ENCODE peak calls at places on chromosome 5, in seven cellular contexts. I is endodermal cell, H is tibial nerve, Y is GM23338, E is lower lobe of right lung, V is lung, N is HCT116. F is an unnamed sample.

GRCh38 chr5:143244000-143244736 is 159.3 kb downstream of the NR3C1 start:
- DNase-seq in Y (no peak), V (peak; percentile 54), I (no peak), N (peak; percentile 82), E (no peak), H (peak; percentile 46), F (no peak)

GRCh38 chr5:24749701-24750100 is 104.9 kb upstream of the CDH10 start:
- DNase-seq in N (no peak), E (no peak), V (no peak), Y (no peak), H (no peak), I (no peak), F (no peak)

GRCh38 chr5:142143878-142144277 is 35.3 kb downstream of the NDFIP1 start:
- DNase-seq in V (no peak), N (peak; percentile 32), I (no peak), H (no peak), Y (peak; percentile 62), E (no peak), F (peak; percentile 42)

GRCh38 chr5:143739741-143740140 is 72.2 kb upstream of the HMHB1 start:
- DNase-seq in Y (no peak), I (no peak), V (no peak), H (no peak), E (no peak), N (no peak), F (no peak)

GRCh38 chr5:172453986-172454354 is 355 bp downstream of the SH3PXD2B start:
- DNase-seq in E (no peak), N (no peak), V (no peak), Y (peak; percentile 74), H (no peak), I (peak; percentile 84), F (no peak)

GRCh38 chr5:91998774-91999173 is 615.7 kb upstream of the ARRDC3 start:
- DNase-seq in V (no peak), E (no peak), Y (peak; percentile 18), N (no peak), H (no peak), I (no peak), F (no peak)

GRCh38 chr5:55234171-55234700 is 828 bp upstream of the CCNO start:
- DNase-seq in I (peak; percentile 71), H (no peak), Y (peak; percentile 56), E (no peak), V (no peak), N (peak; percentile 12), F (no peak)

GRCh38 chr5:6291961-6292360 is 86.4 kb downstream of the MED10 start:
- DNase-seq in N (peak; percentile 12), Y (peak; percentile 74), I (peak; percentile 72), E (no peak), H (no peak), V (no peak), F (peak; percentile 14)

GRCh38 chr5:125882061-125882460 is 541.1 kb upstream of the GRAMD2B start:
- DNase-seq in N (no peak), H (no peak), V (no peak), Y (no peak), I (no peak), E (no peak), F (no peak)

GRCh38 chr5:157520911-157521703 is 54.5 kb downstream of the ADAM19 start:
- DNase-seq in V (peak; percentile 45), I (peak; percentile 57), E (no peak), H (no peak), N (no peak), Y (peak; percentile 37), F (no peak)

GRCh38 chr5:139474815-139475791 is 4.3 kb downstream of the SMIM33 start:
- DNase-seq in I (no peak), Y (no peak), H (no peak), N (no peak), V (peak; percentile 53), E (no peak), F (peak; percentile 57)

GRCh38 chr5:57538341-57538955 is 55.8 kb upstream of the ACTBL2 start:
- DNase-seq in V (no peak), E (no peak), N (no peak), H (no peak), I (no peak), Y (no peak), F (no peak)

GRCh38 chr5:116424258-116424615 is 150.4 kb downstream of the SEMA6A start:
- DNase-seq in I (no peak), E (no peak), N (no peak), H (no peak), Y (no peak), V (no peak), F (no peak)

GRCh38 chr5:139383993-139384590 is 995 bp upstream of the SLC23A1 start:
- DNase-seq in N (no peak), V (no peak), E (no peak), I (peak; percentile 38), Y (no peak), H (no peak), F (no peak)

GRCh38 chr5:68884893-68885292 is 208.9 kb upstream of the SLC30A5 start:
- DNase-seq in Y (peak; percentile 54), E (no peak), H (no peak), I (no peak), N (peak; percentile 7), V (no peak), F (peak; percentile 4)

GRCh38 chr5:98763001-98763630 is 10.3 kb upstream of the RGMB start:
- DNase-seq in I (peak; percentile 83), E (no peak), N (no peak), V (no peak), Y (peak; percentile 91), H (no peak), F (no peak)

GRCh38 chr5:156835905-156836304 is 14.2 kb upstream of the PPP1R2B start:
- DNase-seq in V (no peak), Y (peak; percentile 81), E (no peak), N (peak; percentile 10), I (peak; percentile 51), H (no peak), F (no peak)

GRCh38 chr5:142844881-142845280 is 74.7 kb downstream of the ARHGAP26 start:
- DNase-seq in V (no peak), I (no peak), N (no peak), Y (no peak), E (no peak), H (no peak), F (no peak)

GRCh38 chr5:113068559-113068958 is 92.0 kb downstream of the DCP2 start:
- DNase-seq in E (no peak), Y (no peak), H (no peak), I (no peak), N (no peak), V (no peak), F (no peak)

GRCh38 chr5:88690619-88691560 is 192.1 kb downstream of the MEF2C start:
- DNase-seq in N (peak; percentile 44), E (peak; percentile 82), H (no peak), V (peak; percentile 63), I (peak; percentile 91), Y (peak; percentile 82), F (peak; percentile 73)

GRCh38 chr5:137481596-137481995 is 17.5 kb downstream of the SPOCK1 start:
- DNase-seq in V (no peak), I (no peak), N (no peak), H (no peak), Y (no peak), E (no peak), F (no peak)

GRCh38 chr5:181160-181559 is 10.1 kb upstream of the LRRC14B start:
- DNase-seq in H (no peak), V (no peak), N (no peak), E (no peak), I (no peak), Y (no peak), F (no peak)

DNA sequence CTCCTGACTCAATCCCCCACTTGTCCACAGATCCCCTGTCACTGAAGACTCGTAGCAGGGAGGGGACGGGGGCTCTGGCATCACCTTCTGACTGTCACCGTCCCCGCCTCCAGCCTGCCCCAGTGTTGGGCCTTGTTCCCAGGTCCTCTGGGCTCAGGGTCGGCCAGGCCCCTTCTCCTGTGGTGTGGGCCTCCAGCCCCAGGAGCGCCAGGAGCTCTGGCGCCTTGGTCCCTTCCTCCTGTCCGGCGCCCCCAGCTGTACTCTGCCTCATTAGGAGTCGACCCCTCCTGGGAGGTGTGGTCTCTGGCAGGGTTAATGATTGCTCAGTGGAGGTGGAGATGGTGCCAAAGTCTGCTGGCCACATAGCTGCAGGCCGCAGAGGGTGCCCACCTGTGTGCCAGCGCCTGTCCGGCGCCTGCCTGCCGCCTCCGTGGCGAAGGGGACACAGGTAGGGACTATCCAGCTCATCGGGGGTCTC is at the start of gene CDHR2:
- DNase-seq in H (no peak), E (no peak), N (no peak), I (peak; percentile 45), Y (no peak), V (no peak), F (no peak)
- H3K4me1 ChIP-seq in H (peaks cover under 1% of the 10 kb centered on the region), E (peaks cover 3% of the 10 kb centered on the region), N (peaks cover 24% of the 10 kb centered on the region), I (no peaks in the 10 kb centered on the region), Y (peaks cover 10% of the 10 kb centered on the region), V (no peaks in the 10 kb centered on the region), F (peaks cover 38% of the 10 kb centered on the region)

DNA sequence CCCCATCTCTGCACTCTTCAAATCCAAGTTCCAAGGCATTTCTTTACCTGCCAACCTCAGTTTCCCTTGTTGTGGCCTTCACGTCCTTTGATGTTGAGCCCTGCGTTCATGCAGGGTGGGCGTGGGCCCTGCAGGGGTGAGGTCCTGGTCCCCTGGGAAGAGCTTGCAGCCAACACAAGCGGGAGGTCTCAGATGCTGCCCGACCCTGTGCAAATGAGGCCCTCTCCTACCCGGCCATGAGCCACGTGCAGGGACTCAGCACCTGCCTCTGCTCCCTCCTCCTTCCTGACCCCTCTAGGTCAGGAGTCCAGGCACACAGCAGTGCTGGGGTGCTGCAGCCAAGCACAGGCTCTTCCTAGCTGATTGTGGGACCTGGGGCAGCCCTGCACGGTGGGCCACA is 124.5 kb downstream of the ADAMTS2 start:
- DNase-seq in H (no peak), V (no peak), N (no peak), Y (no peak), E (peak; percentile 8), I (no peak), F (no peak)
- H3K4me1 ChIP-seq in H (no peaks in the 10 kb centered on the region), V (no peaks in the 10 kb centered on the region), N (no peaks in the 10 kb centered on the region), Y (no peaks in the 10 kb centered on the region), E (no peaks in the 10 kb centered on the region), I (no peaks in the 10 kb centered on the region), F (no peaks in the 10 kb centered on the region)

GRCh38 chr5:2744485-2744884 is 7.0 kb downstream of the IRX2 start:
- DNase-seq in H (no peak), E (no peak), V (peak; percentile 2), I (peak; percentile 8), Y (no peak), N (no peak), F (no peak)
- H3K4me1 ChIP-seq in H (no peaks in the 10 kb centered on the region), E (no peaks in the 10 kb centered on the region), V (no peaks in the 10 kb centered on the region), I (no peaks in the 10 kb centered on the region), Y (peaks cover 47% of the 10 kb centered on the region), N (no peaks in the 10 kb centered on the region), F (no peaks in the 10 kb centered on the region)

GRCh38 chr5:131760793-131761192 is 36.0 kb downstream of the FNIP1 start:
- DNase-seq in I (no peak), Y (no peak), N (no peak), V (no peak), E (no peak), H (no peak), F (no peak)

GRCh38 chr5:131759704-131760103 is 37.1 kb downstream of the FNIP1 start:
- DNase-seq in H (no peak), I (no peak), E (no peak), V (no peak), Y (no peak), N (no peak), F (no peak)

GRCh38 chr5:131758520-131758900 is 38.3 kb downstream of the FNIP1 start:
- DNase-seq in E (no peak), V (no peak), I (no peak), H (no peak), Y (no peak), N (no peak), F (no peak)

GRCh38 chr5:131756942-131757341 is 39.9 kb downstream of the FNIP1 start:
- DNase-seq in I (no peak), Y (no peak), N (no peak), V (no peak), H (no peak), E (no peak), F (no peak)

GRCh38 chr5:131757830-131758519 is 38.8 kb downstream of the FNIP1 start:
- DNase-seq in Y (no peak), E (no peak), H (no peak), I (no peak), N (no peak), V (no peak), F (no peak)
- H3K4me1 ChIP-seq in Y (peaks cover 9% of the 10 kb centered on the region), E (peaks cover 30% of the 10 kb centered on the region), H (peaks cover 12% of the 10 kb centered on the region), I (no peaks in the 10 kb centered on the region), N (no peaks in the 10 kb centered on the region), V (no peaks in the 10 kb centered on the region), F (peaks cover 31% of the 10 kb centered on the region)